ENCODE peak calls at places on chromosomes 16 and 17, in ten cellular contexts. N is dorsolateral prefrontal cortex; F is upper lobe of right lung; T is CD8-positive, alpha-beta T cell; V is CD4-positive, alpha-beta T cell; B is heart left ventricle; R is mammary epithelial cell; K is WERI-Rb-1; X is lung; S is transverse colon. M is an unnamed sample.

GRCh38 chr17:57861000-57861736 is 11.3 kb upstream of the MRPS23 start:
- DNase-seq in X (peak), T (peak), V (no peak), N (no peak), S (peak), R (no peak), F (peak), K (peak), B (peak), M (peak)

GRCh38 chr17:29158515-29159275 is 21.5 kb downstream of the MYO18A start:
- DNase-seq in B (no peak), X (no peak), R (no peak), T (no peak), K (no peak), S (no peak), V (no peak), N (no peak), F (no peak), M (no peak)

GRCh38 chr17:76672270-76672851 is 28.8 kb upstream of the ST6GALNAC1 start:
- DNase-seq in B (no peak), T (no peak), R (no peak), F (no peak), S (peak), N (no peak), K (no peak), V (no peak), X (no peak), M (no peak)

GRCh38 chr16:81873843-81874752 is 95.0 kb downstream of the PLCG2 start:
- DNase-seq in F (peak), S (peak), X (peak), T (peak), N (no peak), V (no peak), B (peak), K (peak), R (peak), M (peak)

GRCh38 chr16:16014329-16015224 is 65.2 kb downstream of the ABCC1 start:
- DNase-seq in X (peak), S (peak), F (no peak), N (no peak), R (no peak), B (peak), V (no peak), T (no peak), K (no peak), M (peak)

GRCh38 chr17:1275962-1276736 is 3.3 kb upstream of the TRARG1 start:
- DNase-seq in R (no peak), F (peak), B (peak), N (peak), K (peak), V (peak), X (peak), S (peak), T (peak), M (peak)

GRCh38 chr16:64545769-64546168 is 576.1 kb downstream of the CDH11 start:
- DNase-seq in X (no peak), T (no peak), S (no peak), R (peak), F (no peak), N (no peak), B (no peak), V (no peak), K (no peak), M (no peak)

GRCh38 chr17:10871914-10872313 is 34.0 kb upstream of the PIRT start:
- DNase-seq in R (no peak), B (no peak), S (peak), V (no peak), K (no peak), F (peak), N (no peak), X (peak), T (no peak), M (no peak)

GRCh38 chr17:69406906-69407305 is 7.6 kb upstream of the MAP2K6 start:
- DNase-seq in V (no peak), R (no peak), N (no peak), T (no peak), K (no peak), S (no peak), F (no peak), B (no peak), X (no peak), M (no peak)

GRCh38 chr17:54172654-54173316 is 350.1 kb downstream of the KIF2B start:
- DNase-seq in R (peak), K (peak), T (no peak), X (no peak), N (no peak), V (no peak), B (no peak), S (no peak), F (no peak), M (no peak)

GRCh38 chr16:78505544-78506371 is 406.3 kb downstream of the WWOX start:
- DNase-seq in T (no peak), N (peak), R (no peak), V (no peak), F (peak), S (peak), X (peak), B (peak), K (no peak), M (peak)

GRCh38 chr17:42127414-42127813 is 4.8 kb downstream of the HSPB9 start:
- DNase-seq in F (no peak), K (no peak), N (no peak), X (no peak), B (no peak), R (no peak), V (no peak), T (no peak), S (no peak), M (no peak)

GRCh38 chr16:59212492-59213024 is 478.4 kb upstream of the GOT2 start:
- DNase-seq in N (no peak), B (no peak), F (no peak), S (no peak), R (no peak), K (no peak), X (no peak), T (no peak), V (no peak), M (no peak)

GRCh38 chr17:65857713-65858112 is 296.3 kb upstream of the AXIN2 start:
- DNase-seq in N (no peak), R (no peak), S (no peak), F (no peak), V (no peak), T (no peak), B (no peak), K (no peak), X (no peak), M (no peak)

GRCh38 chr17:44081681-44082080 is 11.1 kb downstream of the G6PC3 start:
- DNase-seq in R (no peak), B (no peak), F (no peak), X (no peak), V (no peak), T (no peak), K (no peak), S (no peak), N (no peak), M (no peak)

GRCh38 chr17:45783593-45784292 is 377 bp upstream of the CRHR1 start:
- DNase-seq in T (no peak), B (no peak), V (no peak), R (no peak), F (no peak), N (peak), S (no peak), K (peak), X (no peak), M (no peak)

GRCh38 chr17:82458885-82459424 is 414 bp downstream of the NARF start:
- DNase-seq in B (no peak), R (peak), N (no peak), T (no peak), F (no peak), S (peak), X (no peak), K (no peak), V (no peak), M (peak)

GRCh38 chr17:59332890-59333377 is 1.5 kb downstream of the YPEL2 start:
- DNase-seq in T (no peak), R (no peak), N (peak), F (no peak), X (peak), B (peak), S (peak), V (no peak), K (no peak), M (no peak)

GRCh38 chr16:66902648-66903543 is 15.8 kb downstream of the CDH16 start:
- DNase-seq in B (peak), S (no peak), K (peak), T (no peak), N (no peak), V (no peak), R (no peak), F (no peak), X (no peak), M (peak)

GRCh38 chr17:27807567-27808470 is 7.5 kb upstream of the NOS2 start:
- DNase-seq in S (peak), R (no peak), B (no peak), X (no peak), T (peak), K (no peak), N (no peak), V (peak), F (no peak), M (no peak)

GRCh38 chr17:7912927-7913524 is 3.1 kb downstream of the RNF227 start:
- DNase-seq in K (peak), S (no peak), R (peak), T (no peak), X (no peak), F (no peak), V (peak), B (no peak), N (no peak), M (peak)

GRCh38 chr16:87877942-87878507 is 8.7 kb upstream of the SLC7A5 start:
- DNase-seq in R (no peak), K (no peak), X (no peak), S (no peak), V (no peak), F (no peak), B (no peak), T (no peak), N (no peak), M (no peak)

GRCh38 chr16:50304467-50305440 is 38.4 kb downstream of the ADCY7 start:
- DNase-seq in X (no peak), K (no peak), N (peak), S (no peak), V (no peak), T (no peak), F (peak), B (peak), R (no peak), M (peak)

GRCh38 chr16:84922351-84923135 is 88.8 kb downstream of the ZDHHC7 start:
- DNase-seq in R (no peak), V (no peak), N (peak), S (peak), K (no peak), T (no peak), F (peak), X (peak), B (peak), M (peak)

GRCh38 chr16:12994402-12994801 is 93.0 kb downstream of the SHISA9 start:
- DNase-seq in S (no peak), N (no peak), B (no peak), R (no peak), K (no peak), X (no peak), T (no peak), V (no peak), F (no peak), M (no peak)
- H3K27ac ChIP-seq in S (no peak), N (no peak), B (no peak), R (no peak), K (no peak), X (no peak), T (no peak), V (no peak), F (no peak), M (no peak)

GRCh38 chr16:56916571-56917403 is 15.2 kb upstream of the HERPUD1 start:
- DNase-seq in K (no peak), V (no peak), B (no peak), N (no peak), R (no peak), X (no peak), F (no peak), T (no peak), S (peak), M (peak)
- H3K27ac ChIP-seq in K (no peak), V (peak), B (peak), N (peak), R (no peak), X (no peak), F (peak), T (no peak), S (peak), M (no peak)

GRCh38 chr17:49018673-49019215 is 21.6 kb downstream of the IGF2BP1 start:
- DNase-seq in R (no peak), S (no peak), V (no peak), N (no peak), T (no peak), B (no peak), F (no peak), X (no peak), K (peak), M (no peak)

GRCh38 chr17:49020609-49021008 is 23.4 kb downstream of the IGF2BP1 start:
- DNase-seq in V (no peak), S (no peak), K (no peak), N (no peak), T (no peak), B (no peak), F (no peak), X (no peak), R (no peak), M (no peak)

GRCh38 chr17:49022391-49022941 is 25.3 kb downstream of the IGF2BP1 start:
- DNase-seq in V (no peak), S (no peak), F (no peak), T (no peak), X (no peak), B (no peak), K (no peak), R (no peak), N (no peak), M (no peak)

GRCh38 chr17:49021768-49022103 is 24.6 kb downstream of the IGF2BP1 start:
- DNase-seq in B (no peak), K (no peak), V (no peak), R (no peak), N (no peak), S (no peak), T (no peak), F (no peak), X (no peak), M (no peak)

DNA sequence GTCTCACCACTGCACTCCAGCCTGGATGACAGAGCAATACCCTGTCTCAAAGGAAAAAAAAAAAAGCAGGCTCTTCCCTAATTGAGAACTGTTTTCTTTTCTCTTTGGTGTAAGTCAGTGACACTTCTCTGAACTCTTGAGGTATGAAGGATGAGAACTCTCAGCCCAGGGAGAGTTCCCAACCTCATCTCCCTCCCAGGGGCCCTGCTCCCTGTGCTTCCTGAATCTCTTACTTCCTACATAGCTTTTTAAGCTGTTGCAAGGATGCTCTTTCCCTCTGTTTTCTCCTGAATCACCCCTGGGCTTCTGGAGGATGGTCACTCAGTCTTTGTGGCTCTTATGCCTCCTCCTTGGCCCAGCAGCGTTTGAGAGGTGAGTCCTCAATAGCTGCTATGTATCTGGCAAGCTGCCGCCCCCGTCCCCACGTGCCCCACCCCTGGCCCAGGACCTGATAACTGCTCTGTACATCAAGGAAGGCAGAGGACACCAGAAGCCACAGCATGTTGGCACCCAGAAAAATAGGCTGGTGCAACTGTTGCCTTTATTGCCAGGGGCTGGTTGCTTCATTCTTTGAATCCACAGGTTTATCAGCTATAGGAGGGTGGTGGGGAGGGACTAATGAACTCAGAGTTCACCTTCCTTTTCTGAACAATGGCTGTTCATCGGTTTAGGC is 24.0 kb downstream of the IGF2BP1 start:
- DNase-seq in V (no peak), T (no peak), F (no peak), N (no peak), K (no peak), X (no peak), S (no peak), B (no peak), R (no peak), M (no peak)
- H3K27ac ChIP-seq in V (no peak), T (no peak), F (no peak), N (no peak), K (no peak), X (no peak), S (no peak), B (no peak), R (no peak), M (no peak)

DNA sequence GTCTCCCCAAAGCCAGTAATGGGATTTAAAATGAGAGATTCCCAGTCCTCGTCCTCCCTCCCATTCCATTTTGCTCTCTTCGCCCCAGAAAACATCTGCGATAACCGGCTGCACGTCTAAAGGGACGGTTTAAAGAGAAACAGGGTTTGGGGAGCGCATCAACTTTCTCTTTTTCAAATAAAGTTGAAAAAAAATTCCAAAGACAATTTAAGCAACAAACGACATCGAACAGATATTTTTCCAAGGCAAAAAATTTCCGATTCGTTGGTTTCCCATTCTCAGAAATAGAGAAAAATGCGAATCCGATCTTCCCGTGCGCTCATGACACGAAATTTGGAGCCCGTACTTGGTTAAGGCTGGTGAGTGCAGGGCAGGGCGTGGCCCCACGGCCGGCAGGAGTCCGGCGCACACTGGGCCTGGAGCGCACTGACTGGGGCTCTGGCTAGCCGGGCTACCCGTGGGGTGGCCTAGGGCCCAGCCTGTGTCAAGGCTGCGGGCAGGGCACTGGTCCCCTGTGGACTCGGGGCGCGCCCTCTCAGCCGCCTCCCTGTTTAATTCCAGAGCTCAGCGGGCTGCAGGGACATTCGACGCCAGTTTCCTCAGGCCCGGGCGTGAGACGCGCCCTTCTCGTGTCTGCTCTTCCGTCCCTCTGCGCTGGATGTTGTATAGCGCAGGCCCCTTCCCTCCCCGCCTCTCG is 17.8 kb upstream of the ZFHX3 start:
- DNase-seq in V (no peak), R (no peak), T (no peak), N (no peak), F (peak), K (no peak), S (peak), X (no peak), B (peak), M (peak)
- H3K27ac ChIP-seq in V (no peak), R (no peak), T (no peak), N (peak), F (peak), K (no peak), S (peak), X (no peak), B (peak), M (peak)

DNA sequence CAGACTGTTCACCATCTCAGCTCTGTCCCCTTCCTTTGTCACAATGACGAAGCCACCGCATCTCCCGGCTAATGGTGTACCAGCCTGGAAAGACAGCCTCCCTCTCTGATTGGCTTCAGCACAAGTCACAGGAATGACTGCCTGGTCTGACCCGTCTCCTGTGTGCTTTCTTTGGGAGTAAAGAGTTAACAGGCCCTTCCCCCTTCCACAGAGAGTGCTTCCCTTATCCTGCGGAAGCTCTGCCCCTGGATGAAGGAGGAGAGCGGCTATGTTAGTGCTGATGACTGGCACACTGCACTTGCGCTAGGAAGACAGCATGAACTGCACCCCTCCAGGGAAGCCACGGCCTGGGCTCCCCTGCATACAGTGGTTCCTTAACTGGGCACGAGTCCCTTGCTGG is 11.3 kb downstream of the USB1 start:
- DNase-seq in T (no peak), N (no peak), X (no peak), K (no peak), V (no peak), S (no peak), R (no peak), B (peak), F (no peak), M (no peak)
- H3K27ac ChIP-seq in T (no peak), N (no peak), X (no peak), K (no peak), V (no peak), S (no peak), R (no peak), B (no peak), F (no peak), M (no peak)

M was measured in aorta.